ENCODE peak calls at places on chromosomes 5 and 9, in seven cellular contexts. One of them, this sample, is unnamed. For H3K27me3, the result is how much of the 10 kb centered on the place peaks cover.

GRCh38 chr5:68215208-68215887 is at the start of gene PIK3R1:
- DNase-seq in right lobe of liver: peak
- DNase-seq in tibial nerve: peak
- DNase-seq in esophagus squamous epithelium: peak
- DNase-seq in K562: peak
- DNase-seq in suprapubic skin: peak
- DNase-seq in prostate gland: peak
- DNase-seq in this sample: peak

GRCh38 chr5:60960591-60960990 is 15.6 kb downstream of the NDUFAF2 start:
- DNase-seq in right lobe of liver: no peak
- DNase-seq in tibial nerve: no peak
- DNase-seq in esophagus squamous epithelium: no peak
- DNase-seq in K562: no peak
- DNase-seq in suprapubic skin: no peak
- DNase-seq in prostate gland: no peak
- DNase-seq in this sample: no peak

GRCh38 chr5:75891020-75891419 is 173.8 kb upstream of the POC5 start:
- DNase-seq in right lobe of liver: no peak
- DNase-seq in tibial nerve: no peak
- DNase-seq in esophagus squamous epithelium: no peak
- DNase-seq in K562: no peak
- DNase-seq in suprapubic skin: no peak
- DNase-seq in prostate gland: no peak
- DNase-seq in this sample: no peak

GRCh38 chr5:179332741-179333290 is 12.4 kb downstream of the ADAMTS2 start:
- DNase-seq in right lobe of liver: no peak
- DNase-seq in tibial nerve: no peak
- DNase-seq in esophagus squamous epithelium: no peak
- DNase-seq in K562: no peak
- DNase-seq in suprapubic skin: no peak
- DNase-seq in prostate gland: no peak
- DNase-seq in this sample: no peak

GRCh38 chr5:161286066-161286655 is 260.4 kb downstream of the GABRB2 start:
- DNase-seq in right lobe of liver: no peak
- DNase-seq in tibial nerve: no peak
- DNase-seq in esophagus squamous epithelium: no peak
- DNase-seq in K562: no peak
- DNase-seq in suprapubic skin: no peak
- DNase-seq in prostate gland: no peak
- DNase-seq in this sample: no peak

GRCh38 chr5:131261483-131261882 is 2.4 kb upstream of the CDC42SE2 start:
- DNase-seq in right lobe of liver: no peak
- DNase-seq in tibial nerve: no peak
- DNase-seq in esophagus squamous epithelium: no peak
- DNase-seq in K562: no peak
- DNase-seq in suprapubic skin: no peak
- DNase-seq in prostate gland: no peak
- DNase-seq in this sample: no peak

GRCh38 chr5:43555895-43556606 is 826 bp downstream of the PAIP1 start:
- DNase-seq in right lobe of liver: peak
- DNase-seq in tibial nerve: peak
- DNase-seq in esophagus squamous epithelium: no peak
- DNase-seq in K562: peak
- DNase-seq in suprapubic skin: peak
- DNase-seq in prostate gland: peak
- DNase-seq in this sample: peak

GRCh38 chr9:89619019-89619418 is 14.2 kb downstream of the GADD45G start:
- DNase-seq in right lobe of liver: no peak
- DNase-seq in tibial nerve: no peak
- DNase-seq in esophagus squamous epithelium: no peak
- DNase-seq in K562: no peak
- DNase-seq in suprapubic skin: no peak
- DNase-seq in prostate gland: no peak
- DNase-seq in this sample: no peak

GRCh38 chr5:141680751-141681201 is 1.3 kb downstream of the ARAP3 start:
- DNase-seq in right lobe of liver: peak
- DNase-seq in tibial nerve: no peak
- DNase-seq in esophagus squamous epithelium: no peak
- DNase-seq in K562: peak
- DNase-seq in suprapubic skin: no peak
- DNase-seq in prostate gland: no peak
- DNase-seq in this sample: no peak

GRCh38 chr5:93675458-93676450 is 65.6 kb downstream of the POU5F2 start:
- DNase-seq in right lobe of liver: no peak
- DNase-seq in tibial nerve: no peak
- DNase-seq in esophagus squamous epithelium: no peak
- DNase-seq in K562: no peak
- DNase-seq in suprapubic skin: no peak
- DNase-seq in prostate gland: no peak
- DNase-seq in this sample: no peak

GRCh38 chr5:103511554-103511885 is 51.1 kb downstream of the NUDT12 start:
- DNase-seq in right lobe of liver: no peak
- DNase-seq in tibial nerve: no peak
- DNase-seq in esophagus squamous epithelium: no peak
- DNase-seq in K562: no peak
- DNase-seq in suprapubic skin: no peak
- DNase-seq in prostate gland: no peak
- DNase-seq in this sample: no peak

GRCh38 chr5:157233515-157233914 is 32.4 kb upstream of the CYFIP2 start:
- DNase-seq in right lobe of liver: no peak
- DNase-seq in tibial nerve: no peak
- DNase-seq in esophagus squamous epithelium: no peak
- DNase-seq in K562: no peak
- DNase-seq in suprapubic skin: no peak
- DNase-seq in prostate gland: no peak
- DNase-seq in this sample: no peak

GRCh38 chr9:2155966-2156365 is 140.8 kb downstream of the SMARCA2 start:
- DNase-seq in right lobe of liver: no peak
- DNase-seq in tibial nerve: no peak
- DNase-seq in esophagus squamous epithelium: no peak
- DNase-seq in K562: no peak
- DNase-seq in suprapubic skin: no peak
- DNase-seq in prostate gland: no peak
- DNase-seq in this sample: no peak

GRCh38 chr5:111734013-111734412 is 23.0 kb downstream of the NREP start:
- DNase-seq in right lobe of liver: no peak
- DNase-seq in tibial nerve: no peak
- DNase-seq in esophagus squamous epithelium: no peak
- DNase-seq in K562: no peak
- DNase-seq in suprapubic skin: no peak
- DNase-seq in prostate gland: no peak
- DNase-seq in this sample: no peak

GRCh38 chr5:111454198-111454606 is 58.1 kb downstream of the STARD4 start:
- DNase-seq in right lobe of liver: no peak
- DNase-seq in tibial nerve: no peak
- DNase-seq in esophagus squamous epithelium: no peak
- DNase-seq in K562: no peak
- DNase-seq in suprapubic skin: no peak
- DNase-seq in prostate gland: no peak
- DNase-seq in this sample: no peak

GRCh38 chr5:168706655-168707069 is 127.5 kb upstream of the PANK3 start:
- DNase-seq in right lobe of liver: no peak
- DNase-seq in tibial nerve: no peak
- DNase-seq in esophagus squamous epithelium: no peak
- DNase-seq in K562: peak
- DNase-seq in suprapubic skin: peak
- DNase-seq in prostate gland: no peak
- DNase-seq in this sample: no peak

GRCh38 chr5:178445534-178445933 is 144.7 kb downstream of the COL23A1 start:
- DNase-seq in right lobe of liver: no peak
- DNase-seq in tibial nerve: no peak
- DNase-seq in esophagus squamous epithelium: no peak
- DNase-seq in K562: no peak
- DNase-seq in suprapubic skin: no peak
- DNase-seq in prostate gland: no peak
- DNase-seq in this sample: no peak

GRCh38 chr9:122368642-122369041 is 2.2 kb upstream of the PTGS1 start:
- DNase-seq in right lobe of liver: no peak
- DNase-seq in tibial nerve: no peak
- DNase-seq in esophagus squamous epithelium: no peak
- DNase-seq in K562: no peak
- DNase-seq in suprapubic skin: no peak
- DNase-seq in prostate gland: no peak
- DNase-seq in this sample: no peak

GRCh38 chr9:70602364-70603019 is 188.0 kb upstream of the KLF9 start:
- DNase-seq in right lobe of liver: no peak
- DNase-seq in tibial nerve: no peak
- DNase-seq in esophagus squamous epithelium: no peak
- DNase-seq in K562: peak
- DNase-seq in suprapubic skin: no peak
- DNase-seq in prostate gland: peak
- DNase-seq in this sample: peak

DNA sequence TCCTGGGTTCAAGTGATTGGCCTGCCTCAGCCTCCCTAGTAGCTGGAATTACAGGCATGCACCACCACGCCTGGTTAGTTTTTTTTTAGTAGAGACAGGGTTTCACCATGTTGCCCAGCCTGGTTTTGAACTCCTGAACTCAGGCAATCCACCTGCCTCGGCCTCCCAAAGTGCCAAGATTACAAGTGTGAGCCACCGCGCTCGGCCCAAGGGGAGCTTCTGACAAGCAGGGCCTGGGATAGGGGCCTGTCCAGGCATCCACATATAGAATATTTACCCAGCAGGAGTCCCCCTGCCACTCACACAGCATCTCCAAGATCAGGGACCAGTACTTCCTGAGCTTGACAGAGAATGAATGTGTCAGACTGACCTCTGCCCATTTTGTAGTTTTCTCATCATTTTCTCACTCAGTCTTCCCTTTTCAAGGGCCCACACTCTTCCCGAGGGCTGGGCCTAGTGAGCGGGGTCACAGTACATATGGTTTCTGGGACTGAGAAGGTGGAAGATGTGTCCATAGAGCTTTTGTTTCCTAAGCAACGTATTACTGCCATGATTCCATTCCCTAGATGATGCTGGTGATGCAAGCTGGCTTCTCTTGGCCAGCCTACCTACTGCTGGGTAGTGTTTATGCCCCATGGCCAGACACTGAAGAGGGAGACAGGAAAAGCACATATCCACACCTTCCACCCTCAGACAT is 9.9 kb downstream of the IRF1 start:
- DNase-seq in right lobe of liver: no peak
- DNase-seq in tibial nerve: no peak
- DNase-seq in esophagus squamous epithelium: no peak
- DNase-seq in K562: no peak
- DNase-seq in suprapubic skin: no peak
- DNase-seq in prostate gland: no peak
- DNase-seq in this sample: peak
- TF ChIP-seq POLR2A in right lobe of liver: no peak
- TF ChIP-seq POLR2A in tibial nerve: no peak
- TF ChIP-seq POLR2A in esophagus squamous epithelium: no peak
- TF ChIP-seq POLR2A in K562: no peak
- TF ChIP-seq POLR2A in suprapubic skin: no peak
- TF ChIP-seq POLR2A in prostate gland: no peak
- TF ChIP-seq POLR2A in this sample: no peak

GRCh38 chr5:119332978-119333401 is 22.8 kb upstream of the TNFAIP8 start:
- DNase-seq in right lobe of liver: no peak
- DNase-seq in tibial nerve: no peak
- DNase-seq in esophagus squamous epithelium: no peak
- DNase-seq in K562: no peak
- DNase-seq in suprapubic skin: no peak
- DNase-seq in prostate gland: peak
- DNase-seq in this sample: no peak

GRCh38 chr5:119331566-119332095 is 24.2 kb upstream of the TNFAIP8 start:
- DNase-seq in right lobe of liver: no peak
- DNase-seq in tibial nerve: no peak
- DNase-seq in esophagus squamous epithelium: no peak
- DNase-seq in K562: no peak
- DNase-seq in suprapubic skin: no peak
- DNase-seq in prostate gland: no peak
- DNase-seq in this sample: no peak

GRCh38 chr5:119335261-119335677 is 20.6 kb upstream of the TNFAIP8 start:
- DNase-seq in right lobe of liver: no peak
- DNase-seq in tibial nerve: no peak
- DNase-seq in esophagus squamous epithelium: no peak
- DNase-seq in K562: no peak
- DNase-seq in suprapubic skin: no peak
- DNase-seq in prostate gland: no peak
- DNase-seq in this sample: no peak

GRCh38 chr5:119336262-119336661 is 19.6 kb upstream of the TNFAIP8 start:
- DNase-seq in right lobe of liver: no peak
- DNase-seq in tibial nerve: no peak
- DNase-seq in esophagus squamous epithelium: no peak
- DNase-seq in K562: no peak
- DNase-seq in suprapubic skin: no peak
- DNase-seq in prostate gland: no peak
- DNase-seq in this sample: no peak

DNA sequence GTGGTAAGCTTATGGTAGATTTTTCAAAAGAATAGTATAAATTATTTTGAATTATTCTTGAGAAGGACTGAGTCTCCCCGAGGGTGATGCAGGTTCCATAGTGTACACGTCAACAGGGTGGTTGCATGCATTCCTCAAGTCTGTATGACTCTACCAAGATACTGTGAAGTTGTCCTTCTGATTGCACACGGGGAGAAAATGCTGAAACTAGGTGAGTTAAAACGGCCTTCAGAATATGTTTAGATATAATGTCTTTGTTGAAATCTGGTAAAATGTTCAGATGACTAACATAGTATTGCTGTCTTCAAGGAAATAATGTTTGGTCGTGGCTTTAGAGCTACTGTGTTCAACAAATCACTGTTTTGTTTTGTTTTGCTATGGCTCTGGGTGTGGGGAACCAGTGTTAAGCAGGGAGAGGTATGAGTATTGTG is 22.4 kb upstream of the TNFAIP8 start:
- DNase-seq in right lobe of liver: no peak
- DNase-seq in tibial nerve: no peak
- DNase-seq in esophagus squamous epithelium: no peak
- DNase-seq in K562: no peak
- DNase-seq in suprapubic skin: no peak
- DNase-seq in prostate gland: no peak
- DNase-seq in this sample: no peak
- H3K27ac ChIP-seq in right lobe of liver: no peak
- H3K27ac ChIP-seq in tibial nerve: peak
- H3K27ac ChIP-seq in esophagus squamous epithelium: peak
- H3K27ac ChIP-seq in K562: peak
- H3K27ac ChIP-seq in suprapubic skin: peak
- H3K27ac ChIP-seq in prostate gland: no peak
- H3K27ac ChIP-seq in this sample: no peak

GRCh38 chr9:138025417-138025816 is 147.8 kb downstream of the CACNA1B start:
- DNase-seq in right lobe of liver: no peak
- DNase-seq in tibial nerve: no peak
- DNase-seq in esophagus squamous epithelium: no peak
- DNase-seq in K562: no peak
- DNase-seq in suprapubic skin: peak
- DNase-seq in prostate gland: no peak
- DNase-seq in this sample: no peak
- H3K27me3 ChIP-seq in right lobe of liver: under half
- H3K27me3 ChIP-seq in tibial nerve: under half
- H3K27me3 ChIP-seq in esophagus squamous epithelium: under half
- H3K27me3 ChIP-seq in K562: under half
- H3K27me3 ChIP-seq in suprapubic skin: half or more
- H3K27me3 ChIP-seq in prostate gland: under half
- H3K27me3 ChIP-seq in this sample: under half

DNA sequence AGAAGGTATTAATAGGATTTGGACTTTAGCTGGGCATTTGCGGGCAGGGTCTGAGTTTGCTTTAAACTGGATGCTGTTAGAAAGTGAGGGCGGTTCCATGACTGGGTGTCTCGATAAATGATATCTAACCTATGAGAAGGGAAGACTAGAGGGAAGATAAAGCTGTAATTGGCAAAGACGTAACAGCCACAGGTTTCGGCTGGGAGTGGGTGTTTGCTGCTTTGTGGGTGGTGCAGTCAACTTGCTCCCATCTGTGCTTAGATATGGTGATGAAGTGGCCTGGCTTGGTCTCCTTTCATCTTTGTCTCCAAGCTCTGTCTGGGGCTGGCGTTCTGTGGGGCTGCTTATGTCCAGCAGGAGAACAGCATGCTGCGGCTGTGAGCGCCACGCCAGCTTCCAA is 23.3 kb downstream of the OR2V1 start:
- DNase-seq in right lobe of liver: no peak
- DNase-seq in tibial nerve: no peak
- DNase-seq in esophagus squamous epithelium: no peak
- DNase-seq in K562: peak
- DNase-seq in suprapubic skin: peak
- DNase-seq in prostate gland: no peak
- DNase-seq in this sample: no peak
- TF ChIP-seq POLR2A in right lobe of liver: no peak
- TF ChIP-seq POLR2A in tibial nerve: no peak
- TF ChIP-seq POLR2A in esophagus squamous epithelium: no peak
- TF ChIP-seq POLR2A in K562: no peak
- TF ChIP-seq POLR2A in suprapubic skin: no peak
- TF ChIP-seq POLR2A in prostate gland: no peak
- TF ChIP-seq POLR2A in this sample: no peak

This sample was measured in sigmoid colon.